ENCODE peak calls at places on chromosomes 4 and X, in seven cellular contexts. I, X, Z, F, E, V and U are unnamed samples.

GRCh38 chrX:150475466-150475865 is 93.0 kb upstream of the MTM1 start:
- DNase-seq in I (no peak), X (no peak), Z (no peak), F (no peak), E (no peak), V (no peak), U (peak; percentile 7)

GRCh38 chr4:74339501-74339900 is 25.4 kb upstream of the EREG start:
- DNase-seq in I (no peak), X (no peak), Z (no peak), F (no peak), E (no peak), V (no peak), U (no peak)

GRCh38 chr4:190121759-190122158 is 51.8 kb upstream of the DUX4 start:
- DNase-seq in I (no peak), X (no peak), Z (no peak), F (no peak), E (no peak), V (peak; percentile 96), U (no peak)

GRCh38 chrX:40402771-40403533 is 177.8 kb upstream of the ATP6AP2 start:
- DNase-seq in I (no peak), X (no peak), Z (peak; percentile 22), F (no peak), E (peak; percentile 52), V (peak; percentile 56), U (peak; percentile 46)

GRCh38 chr4:184477201-184477999 is 3.0 kb upstream of the IRF2 start:
- DNase-seq in I (no peak), X (no peak), Z (no peak), F (no peak), E (no peak), V (no peak), U (no peak)

GRCh38 chrX:118862990-118863389 is 39.4 kb downstream of the ZCCHC12 start:
- DNase-seq in I (no peak), X (no peak), Z (no peak), F (no peak), E (no peak), V (no peak), U (no peak)

GRCh38 chrX:109902665-109903064 is 100.2 kb upstream of the TMEM164 start:
- DNase-seq in I (no peak), X (no peak), Z (no peak), F (no peak), E (peak; percentile 9), V (no peak), U (peak; percentile 61)

GRCh38 chr4:1851160-1851559 is 4.8 kb downstream of the LETM1 start:
- DNase-seq in I (no peak), X (no peak), Z (no peak), F (no peak), E (no peak), V (no peak), U (no peak)

GRCh38 chrX:29841750-29842149 is 373.6 kb upstream of the MAGEB2 start:
- DNase-seq in I (no peak), X (no peak), Z (peak; percentile 47), F (no peak), E (peak; percentile 56), V (no peak), U (peak; percentile 42)

GRCh38 chrX:103309860-103310591 is 764 bp downstream of the BEX2 start:
- DNase-seq in I (no peak), X (no peak), Z (no peak), F (no peak), E (no peak), V (no peak), U (no peak)

GRCh38 chrX:103310592-103311400 is at the start of gene BEX2:
- DNase-seq in I (peak; percentile 53), X (peak; percentile 46), Z (peak; percentile 91), F (peak; percentile 97), E (peak; percentile 51), V (peak; percentile 60), U (no peak)

DNA sequence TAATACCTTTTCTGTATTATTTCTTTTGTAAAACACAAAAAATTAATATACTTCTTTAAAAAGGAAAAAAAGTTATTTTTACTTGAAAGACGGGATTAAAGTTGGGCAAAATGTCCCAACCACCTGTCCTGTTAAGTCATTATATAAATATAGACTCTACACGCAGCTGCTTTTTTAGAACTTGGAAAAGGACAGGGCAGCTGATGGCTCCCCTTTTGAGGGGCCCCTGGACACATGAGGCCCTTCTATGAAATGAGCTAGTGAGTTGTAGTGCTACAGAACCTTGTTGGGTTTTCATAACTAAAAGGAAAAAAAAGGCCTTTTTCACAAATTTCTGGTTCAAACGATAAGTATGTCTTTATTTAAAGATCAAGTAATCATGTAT is 603 bp upstream of the BEX2 start:
- DNase-seq in I (no peak), X (no peak), Z (no peak), F (no peak), E (no peak), V (no peak), U (no peak)
- H2BK5ac ChIP-seq in I (no peak overlapping the region), X (no peak overlapping the region), Z (no peak overlapping the region), F (no peak overlapping the region), E (no peak overlapping the region), V (no peak overlapping the region), U (no peak overlapping the region)

DNA sequence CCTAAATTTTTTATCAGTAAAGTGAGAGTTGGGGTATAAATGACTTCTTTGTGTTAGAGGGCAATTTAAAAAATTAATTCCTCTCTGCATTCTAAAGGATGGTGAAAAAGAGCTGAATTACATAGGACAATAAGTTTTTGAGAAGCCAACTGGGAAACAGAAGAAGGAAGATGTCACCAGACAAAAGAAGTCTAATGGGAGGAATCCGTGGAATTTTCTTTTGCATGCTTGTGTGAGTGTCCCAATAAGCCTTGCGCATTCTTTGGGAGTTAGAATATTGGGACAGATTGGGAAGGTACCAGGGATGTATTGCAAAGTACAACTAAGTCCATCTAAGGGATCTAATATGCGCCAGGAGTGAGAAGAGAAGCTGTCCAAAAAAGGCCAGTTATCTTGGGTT is 35.1 kb upstream of the NR3C2 start:
- DNase-seq in I (peak; percentile 18), X (no peak), Z (peak; percentile 13), F (no peak), E (no peak), V (peak; percentile 13), U (no peak)
- H2BK120ac ChIP-seq in I (no peak overlapping the region), X (no peak overlapping the region), Z (no peak overlapping the region), F (no peak overlapping the region), E (no peak overlapping the region), V (no peak overlapping the region), U (no peak overlapping the region)

DNA sequence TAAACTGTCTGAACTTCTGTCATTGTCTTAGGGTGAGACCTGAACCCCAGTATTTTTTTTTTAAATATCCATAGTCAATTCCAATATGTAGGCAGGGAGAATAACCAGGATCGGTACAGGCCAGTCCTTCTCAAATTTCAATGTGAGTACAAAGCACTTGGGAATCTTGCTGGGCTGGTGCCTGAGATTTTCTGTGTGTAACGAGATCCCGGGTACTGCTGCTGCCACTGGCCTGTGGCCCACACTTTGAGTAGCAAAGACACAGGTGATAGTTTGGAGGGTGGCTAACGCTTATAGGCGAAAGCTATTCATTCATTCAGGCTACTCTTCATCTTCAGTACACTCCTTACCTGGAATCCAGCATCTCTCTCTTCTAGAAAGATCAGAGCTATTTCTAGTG is 923.6 kb upstream of the TENM3 start:
- DNase-seq in I (no peak), X (no peak), Z (no peak), F (no peak), E (no peak), V (no peak), U (no peak)
- H2BK5ac ChIP-seq in I (no peak overlapping the region), X (no peak overlapping the region), Z (no peak overlapping the region), F (no peak overlapping the region), E (no peak overlapping the region), V (no peak overlapping the region), U (no peak overlapping the region)

DNA sequence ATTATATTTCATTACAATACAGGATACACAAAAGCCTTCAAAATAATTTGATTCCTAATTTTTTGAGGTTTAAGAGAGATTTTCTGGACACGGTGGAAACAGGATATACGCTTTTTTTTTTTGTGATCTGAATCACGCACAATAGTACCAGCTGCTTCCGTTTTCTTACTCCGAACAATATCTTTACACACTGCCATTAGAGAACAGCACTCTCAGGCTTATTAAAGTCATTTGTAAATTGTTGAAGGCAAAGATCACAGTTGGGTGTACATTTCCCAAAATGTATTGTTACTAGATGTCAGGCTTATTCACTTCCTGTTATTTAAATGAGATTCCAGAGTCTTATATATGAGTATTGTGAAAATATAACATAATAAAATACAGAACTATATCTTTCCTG is 71.5 kb downstream of the TMEM47 start:
- DNase-seq in I (no peak), X (no peak), Z (no peak), F (no peak), E (no peak), V (no peak), U (no peak)
- H2BK120ac ChIP-seq in I (no peak overlapping the region), X (no peak overlapping the region), Z (no peak overlapping the region), F (no peak overlapping the region), E (no peak overlapping the region), V (no peak overlapping the region), U (no peak overlapping the region)

DNA sequence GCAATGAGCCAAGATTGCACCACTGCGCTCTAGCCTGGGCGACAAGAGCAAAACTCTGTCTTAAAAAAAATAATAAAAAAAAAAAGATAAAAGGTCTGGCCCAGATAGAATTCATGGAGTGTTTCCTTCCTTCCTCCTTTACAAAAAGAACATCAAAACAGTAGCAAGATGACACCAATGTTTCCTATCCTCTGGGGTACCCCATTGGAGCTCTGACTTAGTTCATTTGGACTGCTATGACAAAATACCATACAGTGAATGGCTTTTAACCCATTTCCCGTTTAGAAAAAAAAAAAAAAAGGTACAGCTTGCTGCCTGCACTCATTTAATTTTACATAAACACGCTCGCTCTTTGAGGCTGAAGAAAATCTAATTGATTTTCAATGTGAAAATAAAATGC is 89.9 kb upstream of the PRKX start:
- DNase-seq in I (no peak), X (no peak), Z (no peak), F (no peak), E (no peak), V (no peak), U (no peak)
- H2BK5ac ChIP-seq in I (no peak overlapping the region), X (no peak overlapping the region), Z (no peak overlapping the region), F (no peak overlapping the region), E (no peak overlapping the region), V (no peak overlapping the region), U (no peak overlapping the region)

GRCh38 chrX:71989768-71990167 is 79.1 kb downstream of the NHSL2 start:
- DNase-seq in I (no peak), X (no peak), Z (no peak), F (no peak), E (peak; percentile 46), V (no peak), U (peak; percentile 73)
- H2BK120ac ChIP-seq in I (no peak overlapping the region), X (no peak overlapping the region), Z (no peak overlapping the region), F (no peak overlapping the region), E (no peak overlapping the region), V (no peak overlapping the region), U (no peak overlapping the region)

GRCh38 chr4:81724925-81725329 is 253.2 kb upstream of the RASGEF1B start:
- DNase-seq in I (no peak), X (no peak), Z (peak; percentile 87), F (no peak), E (peak; percentile 11), V (peak; percentile 88), U (no peak)
- H2BK5ac ChIP-seq in I (no peak overlapping the region), X (no peak overlapping the region), Z (no peak overlapping the region), F (no peak overlapping the region), E (no peak overlapping the region), V (no peak overlapping the region), U (no peak overlapping the region)

DNA sequence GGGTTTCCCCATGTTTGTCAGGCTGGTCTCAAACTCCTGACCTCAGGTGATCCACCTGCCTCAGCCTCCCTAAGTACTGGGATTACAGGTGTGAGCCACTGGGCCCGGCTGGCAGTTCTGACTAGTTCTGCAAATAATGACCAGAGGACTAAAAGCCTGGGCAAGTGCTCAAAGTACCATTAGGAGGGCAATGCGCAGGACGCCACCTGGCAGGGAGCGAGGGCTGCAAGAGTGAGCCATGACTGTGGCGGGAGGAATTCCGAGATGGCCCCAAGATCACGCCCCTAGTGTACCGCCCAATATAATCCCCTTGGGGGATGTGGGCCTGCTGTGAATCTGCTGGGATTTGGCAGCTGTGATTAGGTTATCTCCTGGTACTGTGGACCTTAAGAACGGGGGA is 26.2 kb upstream of the GPR78 start:
- DNase-seq in I (no peak), X (no peak), Z (peak; percentile 57), F (no peak), E (no peak), V (peak; percentile 84), U (no peak)
- H2BK120ac ChIP-seq in I (no peak overlapping the region), X (no peak overlapping the region), Z (no peak overlapping the region), F (no peak overlapping the region), E (no peak overlapping the region), V (no peak overlapping the region), U (no peak overlapping the region)